ENCODE peak calls at places on chromosomes 13 and 19, in ten cellular contexts. One of them, this sample, is unnamed.

GRCh38 chr13:34545461-34545860 is 396.6 kb upstream of the NBEA start:
- DNase-seq in effector CD4-positive, alpha-beta T cell: no peak
- DNase-seq in stimulated activated CD4-positive, alpha-beta T cell treated with anti-CD3 and anti-CD28 coated beads, Interleukin-15, amount 100 ng/mL, for 1 hour: no peak
- DNase-seq in brain microvascular endothelial cell: no peak
- DNase-seq in left ventricle myocardium superior: no peak
- DNase-seq in hypothalamus: no peak
- DNase-seq in nucleus accumbens: no peak
- DNase-seq in cardiac muscle cell: no peak
- DNase-seq in HEK293T: no peak
- DNase-seq in activated naive CD4-positive, alpha-beta T cell treated with Interleukin-2 at 50 U/mL for 16 hours: no peak
- DNase-seq in this sample: no peak

GRCh38 chr13:78934336-78934735 is 275.4 kb upstream of the OBI1 start:
- DNase-seq in effector CD4-positive, alpha-beta T cell: no peak
- DNase-seq in stimulated activated CD4-positive, alpha-beta T cell treated with anti-CD3 and anti-CD28 coated beads, Interleukin-15, amount 100 ng/mL, for 1 hour: no peak
- DNase-seq in brain microvascular endothelial cell: no peak
- DNase-seq in left ventricle myocardium superior: no peak
- DNase-seq in hypothalamus: no peak
- DNase-seq in nucleus accumbens: no peak
- DNase-seq in cardiac muscle cell: no peak
- DNase-seq in HEK293T: no peak
- DNase-seq in activated naive CD4-positive, alpha-beta T cell treated with Interleukin-2 at 50 U/mL for 16 hours: no peak
- DNase-seq in this sample: no peak

GRCh38 chr13:100035936-100036335 is 53.0 kb upstream of the PCCA start:
- DNase-seq in effector CD4-positive, alpha-beta T cell: no peak
- DNase-seq in stimulated activated CD4-positive, alpha-beta T cell treated with anti-CD3 and anti-CD28 coated beads, Interleukin-15, amount 100 ng/mL, for 1 hour: no peak
- DNase-seq in brain microvascular endothelial cell: no peak
- DNase-seq in left ventricle myocardium superior: no peak
- DNase-seq in hypothalamus: no peak
- DNase-seq in nucleus accumbens: no peak
- DNase-seq in cardiac muscle cell: no peak
- DNase-seq in HEK293T: no peak
- DNase-seq in activated naive CD4-positive, alpha-beta T cell treated with Interleukin-2 at 50 U/mL for 16 hours: no peak
- DNase-seq in this sample: no peak

GRCh38 chr19:38683393-38684077 is 36.1 kb downstream of the ACTN4 start:
- DNase-seq in effector CD4-positive, alpha-beta T cell: peak; percentile 57
- DNase-seq in stimulated activated CD4-positive, alpha-beta T cell treated with anti-CD3 and anti-CD28 coated beads, Interleukin-15, amount 100 ng/mL, for 1 hour: peak; percentile 24
- DNase-seq in brain microvascular endothelial cell: peak; percentile 95
- DNase-seq in left ventricle myocardium superior: peak; percentile 69
- DNase-seq in hypothalamus: no peak
- DNase-seq in nucleus accumbens: no peak
- DNase-seq in cardiac muscle cell: peak; percentile 92
- DNase-seq in HEK293T: peak; percentile 65
- DNase-seq in activated naive CD4-positive, alpha-beta T cell treated with Interleukin-2 at 50 U/mL for 16 hours: peak; percentile 71
- DNase-seq in this sample: peak; percentile 64

GRCh38 chr13:94707400-94708021 is 4.8 kb downstream of the SOX21 start:
- DNase-seq in effector CD4-positive, alpha-beta T cell: no peak
- DNase-seq in stimulated activated CD4-positive, alpha-beta T cell treated with anti-CD3 and anti-CD28 coated beads, Interleukin-15, amount 100 ng/mL, for 1 hour: no peak
- DNase-seq in brain microvascular endothelial cell: no peak
- DNase-seq in left ventricle myocardium superior: no peak
- DNase-seq in hypothalamus: peak; percentile 34
- DNase-seq in nucleus accumbens: no peak
- DNase-seq in cardiac muscle cell: no peak
- DNase-seq in HEK293T: peak; percentile 70
- DNase-seq in activated naive CD4-positive, alpha-beta T cell treated with Interleukin-2 at 50 U/mL for 16 hours: no peak
- DNase-seq in this sample: no peak

GRCh38 chr19:790971-791604 is 6.2 kb upstream of the PTBP1 start:
- DNase-seq in effector CD4-positive, alpha-beta T cell: no peak
- DNase-seq in stimulated activated CD4-positive, alpha-beta T cell treated with anti-CD3 and anti-CD28 coated beads, Interleukin-15, amount 100 ng/mL, for 1 hour: no peak
- DNase-seq in brain microvascular endothelial cell: no peak
- DNase-seq in left ventricle myocardium superior: no peak
- DNase-seq in hypothalamus: no peak
- DNase-seq in nucleus accumbens: no peak
- DNase-seq in cardiac muscle cell: no peak
- DNase-seq in HEK293T: no peak
- DNase-seq in activated naive CD4-positive, alpha-beta T cell treated with Interleukin-2 at 50 U/mL for 16 hours: no peak
- DNase-seq in this sample: no peak

GRCh38 chr13:67792151-67792665 is 562.1 kb upstream of the PCDH9 start:
- DNase-seq in effector CD4-positive, alpha-beta T cell: no peak
- DNase-seq in stimulated activated CD4-positive, alpha-beta T cell treated with anti-CD3 and anti-CD28 coated beads, Interleukin-15, amount 100 ng/mL, for 1 hour: no peak
- DNase-seq in brain microvascular endothelial cell: no peak
- DNase-seq in left ventricle myocardium superior: no peak
- DNase-seq in hypothalamus: no peak
- DNase-seq in nucleus accumbens: no peak
- DNase-seq in cardiac muscle cell: no peak
- DNase-seq in HEK293T: no peak
- DNase-seq in activated naive CD4-positive, alpha-beta T cell treated with Interleukin-2 at 50 U/mL for 16 hours: no peak
- DNase-seq in this sample: no peak

GRCh38 chr19:38891791-38892190 is 7.6 kb downstream of the SIRT2 start:
- DNase-seq in effector CD4-positive, alpha-beta T cell: no peak
- DNase-seq in stimulated activated CD4-positive, alpha-beta T cell treated with anti-CD3 and anti-CD28 coated beads, Interleukin-15, amount 100 ng/mL, for 1 hour: no peak
- DNase-seq in brain microvascular endothelial cell: no peak
- DNase-seq in left ventricle myocardium superior: no peak
- DNase-seq in hypothalamus: no peak
- DNase-seq in nucleus accumbens: peak; percentile 51
- DNase-seq in cardiac muscle cell: no peak
- DNase-seq in HEK293T: no peak
- DNase-seq in activated naive CD4-positive, alpha-beta T cell treated with Interleukin-2 at 50 U/mL for 16 hours: no peak
- DNase-seq in this sample: no peak

GRCh38 chr13:102369303-102369702 is 32.5 kb downstream of the FGF14 start:
- DNase-seq in effector CD4-positive, alpha-beta T cell: no peak
- DNase-seq in stimulated activated CD4-positive, alpha-beta T cell treated with anti-CD3 and anti-CD28 coated beads, Interleukin-15, amount 100 ng/mL, for 1 hour: no peak
- DNase-seq in brain microvascular endothelial cell: no peak
- DNase-seq in left ventricle myocardium superior: no peak
- DNase-seq in hypothalamus: no peak
- DNase-seq in nucleus accumbens: no peak
- DNase-seq in cardiac muscle cell: no peak
- DNase-seq in HEK293T: no peak
- DNase-seq in activated naive CD4-positive, alpha-beta T cell treated with Interleukin-2 at 50 U/mL for 16 hours: no peak
- DNase-seq in this sample: no peak

GRCh38 chr13:21176982-21177284 is 475 bp downstream of the MRPL57 start:
- DNase-seq in effector CD4-positive, alpha-beta T cell: no peak
- DNase-seq in stimulated activated CD4-positive, alpha-beta T cell treated with anti-CD3 and anti-CD28 coated beads, Interleukin-15, amount 100 ng/mL, for 1 hour: peak; percentile 33
- DNase-seq in brain microvascular endothelial cell: no peak
- DNase-seq in left ventricle myocardium superior: no peak
- DNase-seq in hypothalamus: no peak
- DNase-seq in nucleus accumbens: no peak
- DNase-seq in cardiac muscle cell: no peak
- DNase-seq in HEK293T: no peak
- DNase-seq in activated naive CD4-positive, alpha-beta T cell treated with Interleukin-2 at 50 U/mL for 16 hours: no peak
- DNase-seq in this sample: no peak

GRCh38 chr13:51927129-51927528 is 65.4 kb downstream of the CCDC70 start:
- DNase-seq in effector CD4-positive, alpha-beta T cell: no peak
- DNase-seq in stimulated activated CD4-positive, alpha-beta T cell treated with anti-CD3 and anti-CD28 coated beads, Interleukin-15, amount 100 ng/mL, for 1 hour: no peak
- DNase-seq in brain microvascular endothelial cell: no peak
- DNase-seq in left ventricle myocardium superior: no peak
- DNase-seq in hypothalamus: no peak
- DNase-seq in nucleus accumbens: no peak
- DNase-seq in cardiac muscle cell: no peak
- DNase-seq in HEK293T: no peak
- DNase-seq in activated naive CD4-positive, alpha-beta T cell treated with Interleukin-2 at 50 U/mL for 16 hours: no peak
- DNase-seq in this sample: no peak

GRCh38 chr19:10620786-10621185 is 4.6 kb upstream of the SLC44A2 start:
- DNase-seq in effector CD4-positive, alpha-beta T cell: no peak
- DNase-seq in stimulated activated CD4-positive, alpha-beta T cell treated with anti-CD3 and anti-CD28 coated beads, Interleukin-15, amount 100 ng/mL, for 1 hour: no peak
- DNase-seq in brain microvascular endothelial cell: no peak
- DNase-seq in left ventricle myocardium superior: no peak
- DNase-seq in hypothalamus: no peak
- DNase-seq in nucleus accumbens: no peak
- DNase-seq in cardiac muscle cell: no peak
- DNase-seq in HEK293T: no peak
- DNase-seq in activated naive CD4-positive, alpha-beta T cell treated with Interleukin-2 at 50 U/mL for 16 hours: no peak
- DNase-seq in this sample: no peak

GRCh38 chr13:21218351-21219043 is 42.0 kb downstream of the MRPL57 start:
- DNase-seq in effector CD4-positive, alpha-beta T cell: no peak
- DNase-seq in stimulated activated CD4-positive, alpha-beta T cell treated with anti-CD3 and anti-CD28 coated beads, Interleukin-15, amount 100 ng/mL, for 1 hour: no peak
- DNase-seq in brain microvascular endothelial cell: no peak
- DNase-seq in left ventricle myocardium superior: no peak
- DNase-seq in hypothalamus: no peak
- DNase-seq in nucleus accumbens: no peak
- DNase-seq in cardiac muscle cell: no peak
- DNase-seq in HEK293T: no peak
- DNase-seq in activated naive CD4-positive, alpha-beta T cell treated with Interleukin-2 at 50 U/mL for 16 hours: no peak
- DNase-seq in this sample: no peak

GRCh38 chr19:45142016-45142727 is 18.6 kb downstream of the NKPD1 start:
- DNase-seq in effector CD4-positive, alpha-beta T cell: no peak
- DNase-seq in stimulated activated CD4-positive, alpha-beta T cell treated with anti-CD3 and anti-CD28 coated beads, Interleukin-15, amount 100 ng/mL, for 1 hour: no peak
- DNase-seq in brain microvascular endothelial cell: no peak
- DNase-seq in left ventricle myocardium superior: no peak
- DNase-seq in hypothalamus: no peak
- DNase-seq in nucleus accumbens: no peak
- DNase-seq in cardiac muscle cell: no peak
- DNase-seq in HEK293T: no peak
- DNase-seq in activated naive CD4-positive, alpha-beta T cell treated with Interleukin-2 at 50 U/mL for 16 hours: no peak
- DNase-seq in this sample: no peak

GRCh38 chr19:401836-402535 is 7.0 kb downstream of the C2CD4C start:
- DNase-seq in effector CD4-positive, alpha-beta T cell: no peak
- DNase-seq in stimulated activated CD4-positive, alpha-beta T cell treated with anti-CD3 and anti-CD28 coated beads, Interleukin-15, amount 100 ng/mL, for 1 hour: no peak
- DNase-seq in brain microvascular endothelial cell: no peak
- DNase-seq in left ventricle myocardium superior: peak; percentile 14
- DNase-seq in hypothalamus: no peak
- DNase-seq in nucleus accumbens: no peak
- DNase-seq in cardiac muscle cell: no peak
- DNase-seq in HEK293T: no peak
- DNase-seq in activated naive CD4-positive, alpha-beta T cell treated with Interleukin-2 at 50 U/mL for 16 hours: no peak
- DNase-seq in this sample: no peak

GRCh38 chr13:113935523-113935922 is 38.4 kb downstream of the C13orf46 start:
- DNase-seq in effector CD4-positive, alpha-beta T cell: no peak
- DNase-seq in stimulated activated CD4-positive, alpha-beta T cell treated with anti-CD3 and anti-CD28 coated beads, Interleukin-15, amount 100 ng/mL, for 1 hour: no peak
- DNase-seq in brain microvascular endothelial cell: no peak
- DNase-seq in left ventricle myocardium superior: no peak
- DNase-seq in hypothalamus: no peak
- DNase-seq in nucleus accumbens: no peak
- DNase-seq in cardiac muscle cell: no peak
- DNase-seq in HEK293T: no peak
- DNase-seq in activated naive CD4-positive, alpha-beta T cell treated with Interleukin-2 at 50 U/mL for 16 hours: no peak
- DNase-seq in this sample: no peak

GRCh38 chr13:49183672-49184315 is 36.3 kb upstream of the MLNR start:
- DNase-seq in effector CD4-positive, alpha-beta T cell: no peak
- DNase-seq in stimulated activated CD4-positive, alpha-beta T cell treated with anti-CD3 and anti-CD28 coated beads, Interleukin-15, amount 100 ng/mL, for 1 hour: no peak
- DNase-seq in brain microvascular endothelial cell: no peak
- DNase-seq in left ventricle myocardium superior: no peak
- DNase-seq in hypothalamus: no peak
- DNase-seq in nucleus accumbens: no peak
- DNase-seq in cardiac muscle cell: peak; percentile 3
- DNase-seq in HEK293T: no peak
- DNase-seq in activated naive CD4-positive, alpha-beta T cell treated with Interleukin-2 at 50 U/mL for 16 hours: no peak
- DNase-seq in this sample: peak; percentile 17

GRCh38 chr13:105097501-105097900 is 1438.0 kb downstream of the EFNB2 start:
- DNase-seq in effector CD4-positive, alpha-beta T cell: no peak
- DNase-seq in stimulated activated CD4-positive, alpha-beta T cell treated with anti-CD3 and anti-CD28 coated beads, Interleukin-15, amount 100 ng/mL, for 1 hour: no peak
- DNase-seq in brain microvascular endothelial cell: no peak
- DNase-seq in left ventricle myocardium superior: no peak
- DNase-seq in hypothalamus: no peak
- DNase-seq in nucleus accumbens: no peak
- DNase-seq in cardiac muscle cell: no peak
- DNase-seq in HEK293T: no peak
- DNase-seq in activated naive CD4-positive, alpha-beta T cell treated with Interleukin-2 at 50 U/mL for 16 hours: no peak
- DNase-seq in this sample: no peak

GRCh38 chr13:54415753-54416366 is 1387.2 kb downstream of the OLFM4 start:
- DNase-seq in effector CD4-positive, alpha-beta T cell: no peak
- DNase-seq in stimulated activated CD4-positive, alpha-beta T cell treated with anti-CD3 and anti-CD28 coated beads, Interleukin-15, amount 100 ng/mL, for 1 hour: no peak
- DNase-seq in brain microvascular endothelial cell: no peak
- DNase-seq in left ventricle myocardium superior: no peak
- DNase-seq in hypothalamus: no peak
- DNase-seq in nucleus accumbens: no peak
- DNase-seq in cardiac muscle cell: no peak
- DNase-seq in HEK293T: no peak
- DNase-seq in activated naive CD4-positive, alpha-beta T cell treated with Interleukin-2 at 50 U/mL for 16 hours: no peak
- DNase-seq in this sample: no peak

GRCh38 chr13:94546071-94546839 is 49.7 kb downstream of the TGDS start:
- DNase-seq in effector CD4-positive, alpha-beta T cell: no peak
- DNase-seq in stimulated activated CD4-positive, alpha-beta T cell treated with anti-CD3 and anti-CD28 coated beads, Interleukin-15, amount 100 ng/mL, for 1 hour: no peak
- DNase-seq in brain microvascular endothelial cell: no peak
- DNase-seq in left ventricle myocardium superior: no peak
- DNase-seq in hypothalamus: no peak
- DNase-seq in nucleus accumbens: no peak
- DNase-seq in cardiac muscle cell: no peak
- DNase-seq in HEK293T: no peak
- DNase-seq in activated naive CD4-positive, alpha-beta T cell treated with Interleukin-2 at 50 U/mL for 16 hours: no peak
- DNase-seq in this sample: no peak

GRCh38 chr19:48745208-48745995 is 1.3 kb downstream of the IZUMO1 start:
- DNase-seq in effector CD4-positive, alpha-beta T cell: peak; percentile 45
- DNase-seq in stimulated activated CD4-positive, alpha-beta T cell treated with anti-CD3 and anti-CD28 coated beads, Interleukin-15, amount 100 ng/mL, for 1 hour: no peak
- DNase-seq in brain microvascular endothelial cell: peak; percentile 77
- DNase-seq in left ventricle myocardium superior: peak; percentile 60
- DNase-seq in hypothalamus: peak; percentile 1
- DNase-seq in nucleus accumbens: peak; percentile 35
- DNase-seq in cardiac muscle cell: peak; percentile 76
- DNase-seq in HEK293T: peak; percentile 62
- DNase-seq in activated naive CD4-positive, alpha-beta T cell treated with Interleukin-2 at 50 U/mL for 16 hours: peak; percentile 51
- DNase-seq in this sample: peak; percentile 30

GRCh38 chr19:43444531-43445340 is 20.7 kb downstream of the LYPD3 start:
- DNase-seq in effector CD4-positive, alpha-beta T cell: no peak
- DNase-seq in stimulated activated CD4-positive, alpha-beta T cell treated with anti-CD3 and anti-CD28 coated beads, Interleukin-15, amount 100 ng/mL, for 1 hour: no peak
- DNase-seq in brain microvascular endothelial cell: no peak
- DNase-seq in left ventricle myocardium superior: no peak
- DNase-seq in hypothalamus: no peak
- DNase-seq in nucleus accumbens: no peak
- DNase-seq in cardiac muscle cell: no peak
- DNase-seq in HEK293T: no peak
- DNase-seq in activated naive CD4-positive, alpha-beta T cell treated with Interleukin-2 at 50 U/mL for 16 hours: no peak
- DNase-seq in this sample: no peak

GRCh38 chr13:76646946-76647345 is 239.3 kb downstream of the KCTD12 start:
- DNase-seq in effector CD4-positive, alpha-beta T cell: no peak
- DNase-seq in stimulated activated CD4-positive, alpha-beta T cell treated with anti-CD3 and anti-CD28 coated beads, Interleukin-15, amount 100 ng/mL, for 1 hour: no peak
- DNase-seq in brain microvascular endothelial cell: no peak
- DNase-seq in left ventricle myocardium superior: no peak
- DNase-seq in hypothalamus: no peak
- DNase-seq in nucleus accumbens: no peak
- DNase-seq in cardiac muscle cell: no peak
- DNase-seq in HEK293T: no peak
- DNase-seq in activated naive CD4-positive, alpha-beta T cell treated with Interleukin-2 at 50 U/mL for 16 hours: no peak
- DNase-seq in this sample: no peak

GRCh38 chr19:39207293-39207836 is 3.3 kb upstream of the SYCN start:
- DNase-seq in effector CD4-positive, alpha-beta T cell: no peak
- DNase-seq in stimulated activated CD4-positive, alpha-beta T cell treated with anti-CD3 and anti-CD28 coated beads, Interleukin-15, amount 100 ng/mL, for 1 hour: no peak
- DNase-seq in brain microvascular endothelial cell: no peak
- DNase-seq in left ventricle myocardium superior: no peak
- DNase-seq in hypothalamus: no peak
- DNase-seq in nucleus accumbens: no peak
- DNase-seq in cardiac muscle cell: no peak
- DNase-seq in HEK293T: no peak
- DNase-seq in activated naive CD4-positive, alpha-beta T cell treated with Interleukin-2 at 50 U/mL for 16 hours: no peak
- DNase-seq in this sample: no peak

GRCh38 chr13:90533866-90534265 is 813.6 kb upstream of the MIR17HG start:
- DNase-seq in effector CD4-positive, alpha-beta T cell: no peak
- DNase-seq in stimulated activated CD4-positive, alpha-beta T cell treated with anti-CD3 and anti-CD28 coated beads, Interleukin-15, amount 100 ng/mL, for 1 hour: no peak
- DNase-seq in brain microvascular endothelial cell: no peak
- DNase-seq in left ventricle myocardium superior: no peak
- DNase-seq in hypothalamus: no peak
- DNase-seq in nucleus accumbens: no peak
- DNase-seq in cardiac muscle cell: no peak
- DNase-seq in HEK293T: no peak
- DNase-seq in activated naive CD4-positive, alpha-beta T cell treated with Interleukin-2 at 50 U/mL for 16 hours: no peak
- DNase-seq in this sample: no peak

GRCh38 chr13:51453959-51454703 is 1.3 kb upstream of the INTS6 start:
- DNase-seq in effector CD4-positive, alpha-beta T cell: peak; percentile 14
- DNase-seq in stimulated activated CD4-positive, alpha-beta T cell treated with anti-CD3 and anti-CD28 coated beads, Interleukin-15, amount 100 ng/mL, for 1 hour: peak; percentile 6
- DNase-seq in brain microvascular endothelial cell: no peak
- DNase-seq in left ventricle myocardium superior: no peak
- DNase-seq in hypothalamus: no peak
- DNase-seq in nucleus accumbens: no peak
- DNase-seq in cardiac muscle cell: no peak
- DNase-seq in HEK293T: peak; percentile 7
- DNase-seq in activated naive CD4-positive, alpha-beta T cell treated with Interleukin-2 at 50 U/mL for 16 hours: peak; percentile 48
- DNase-seq in this sample: no peak

GRCh38 chr13:100600461-100600860 is 11.9 kb upstream of the GGACT start:
- DNase-seq in effector CD4-positive, alpha-beta T cell: no peak
- DNase-seq in stimulated activated CD4-positive, alpha-beta T cell treated with anti-CD3 and anti-CD28 coated beads, Interleukin-15, amount 100 ng/mL, for 1 hour: no peak
- DNase-seq in brain microvascular endothelial cell: no peak
- DNase-seq in left ventricle myocardium superior: no peak
- DNase-seq in hypothalamus: no peak
- DNase-seq in nucleus accumbens: no peak
- DNase-seq in cardiac muscle cell: no peak
- DNase-seq in HEK293T: no peak
- DNase-seq in activated naive CD4-positive, alpha-beta T cell treated with Interleukin-2 at 50 U/mL for 16 hours: no peak
- DNase-seq in this sample: no peak

GRCh38 chr19:17513801-17514200 is 2.4 kb downstream of the PGLS start:
- DNase-seq in effector CD4-positive, alpha-beta T cell: no peak
- DNase-seq in stimulated activated CD4-positive, alpha-beta T cell treated with anti-CD3 and anti-CD28 coated beads, Interleukin-15, amount 100 ng/mL, for 1 hour: no peak
- DNase-seq in brain microvascular endothelial cell: no peak
- DNase-seq in left ventricle myocardium superior: no peak
- DNase-seq in hypothalamus: no peak
- DNase-seq in nucleus accumbens: no peak
- DNase-seq in cardiac muscle cell: no peak
- DNase-seq in HEK293T: no peak
- DNase-seq in activated naive CD4-positive, alpha-beta T cell treated with Interleukin-2 at 50 U/mL for 16 hours: no peak
- DNase-seq in this sample: no peak